ENCODE peak calls at places on chromosome 13, in six cellular contexts. F is K562, B is WTC11, O is A549, H is HepG2, W is endothelial cell of umbilical vein. X is an unnamed sample.

GRCh38 chr13:114099918-114100445 is 32.4 kb downstream of the RASA3 start:
- DNase-seq in O (peak), H (peak), F (no peak), B (peak), W (no peak), X (peak)

GRCh38 chr13:22229916-22230315 is 559.0 kb downstream of the FGF9 start:
- DNase-seq in O (no peak), W (no peak), B (no peak), H (no peak), F (no peak), X (no peak)

GRCh38 chr13:23618341-23618740 is 48.1 kb downstream of the TNFRSF19 start:
- DNase-seq in B (no peak), F (no peak), O (peak), H (no peak), W (peak), X (no peak)

GRCh38 chr13:100550433-100550832 is 38.2 kb downstream of the GGACT start:
- DNase-seq in B (no peak), W (no peak), F (no peak), O (no peak), H (no peak), X (peak)

GRCh38 chr13:38755792-38756191 is 68.9 kb downstream of the FREM2 start:
- DNase-seq in O (no peak), F (no peak), W (no peak), H (no peak), B (no peak), X (no peak)

GRCh38 chr13:49908637-49909036 is 27.5 kb downstream of the SPRYD7 start:
- DNase-seq in O (no peak), F (no peak), W (no peak), H (no peak), B (peak), X (no peak)

GRCh38 chr13:20109037-20109436 is 51.8 kb downstream of the GJA3 start:
- DNase-seq in F (no peak), O (no peak), W (no peak), H (no peak), B (no peak), X (no peak)

GRCh38 chr13:90768116-90768515 is 579.4 kb upstream of the MIR17HG start:
- DNase-seq in F (no peak), O (no peak), H (no peak), B (no peak), W (no peak), X (no peak)

GRCh38 chr13:44906758-44907157 is 82.5 kb downstream of the NUFIP1 start:
- DNase-seq in O (no peak), H (no peak), B (no peak), W (no peak), F (no peak), X (no peak)

GRCh38 chr13:106565127-106565775 is 2.7 kb downstream of the ARGLU1 start:
- DNase-seq in O (no peak), B (no peak), W (no peak), H (no peak), F (no peak), X (no peak)

GRCh38 chr13:34114581-34114980 is 296.6 kb downstream of the RFC3 start:
- DNase-seq in B (no peak), W (no peak), O (no peak), F (no peak), H (no peak), X (no peak)

GRCh38 chr13:85729296-85729695 is 69.9 kb downstream of the SLITRK6 start:
- DNase-seq in H (no peak), B (no peak), F (no peak), O (no peak), W (no peak), X (no peak)

GRCh38 chr13:102452831-102453230 is 51.0 kb upstream of the FGF14 start:
- DNase-seq in H (no peak), W (no peak), O (no peak), F (no peak), B (no peak), X (no peak)

GRCh38 chr13:52156724-52157251 is 2.6 kb downstream of the NEK3 start:
- DNase-seq in H (no peak), F (no peak), W (peak), O (no peak), B (no peak), X (no peak)

GRCh38 chr13:51922771-51923480 is 61.2 kb downstream of the CCDC70 start:
- DNase-seq in B (no peak), H (no peak), W (no peak), O (no peak), F (no peak), X (no peak)

GRCh38 chr13:41934120-41934519 is 26.8 kb downstream of the VWA8 start:
- DNase-seq in W (no peak), F (no peak), B (no peak), H (no peak), O (no peak), X (no peak)

GRCh38 chr13:98033277-98034247 is 80.1 kb downstream of the IPO5 start:
- DNase-seq in B (peak), O (peak), F (no peak), W (peak), H (peak), X (no peak)

GRCh38 chr13:43057653-43058317 is 34.4 kb downstream of the DNAJC15 start:
- DNase-seq in O (no peak), H (peak), F (no peak), W (peak), B (peak), X (no peak)

GRCh38 chr13:113084943-113085540 is 20.5 kb upstream of the F7 start:
- DNase-seq in B (no peak), O (no peak), H (no peak), F (no peak), W (no peak), X (no peak)

GRCh38 chr13:25872871-25873607 is 178.8 kb downstream of the SHISA2 start:
- DNase-seq in B (no peak), F (no peak), O (no peak), W (no peak), H (no peak), X (no peak)

GRCh38 chr13:44879452-44880058 is 109.7 kb downstream of the NUFIP1 start:
- DNase-seq in W (peak), F (no peak), H (no peak), O (no peak), B (no peak), X (no peak)

GRCh38 chr13:44244288-44244687 is 129.3 kb upstream of the SERP2 start:
- DNase-seq in W (no peak), F (peak), H (no peak), B (no peak), O (no peak), X (no peak)

GRCh38 chr13:40777166-40777956 is 6.4 kb upstream of the MRPS31 start:
- DNase-seq in O (peak), W (peak), B (peak), H (peak), F (peak), X (no peak)

GRCh38 chr13:33351324-33351723 is 65.8 kb upstream of the STARD13 start:
- DNase-seq in H (no peak), B (no peak), W (peak), F (no peak), O (no peak), X (no peak)

GRCh38 chr13:75372517-75372916 is 109.5 kb downstream of the TBC1D4 start:
- DNase-seq in H (peak), B (no peak), W (peak), F (peak), O (peak), X (no peak)

GRCh38 chr13:113510871-113511270 is 20.4 kb upstream of the DCUN1D2 start:
- DNase-seq in O (no peak), B (no peak), H (no peak), W (no peak), F (no peak), X (no peak)

GRCh38 chr13:31072041-31072440 is 89.7 kb downstream of the HSPH1 start:
- DNase-seq in B (no peak), H (no peak), F (no peak), W (no peak), O (no peak), X (no peak)

GRCh38 chr13:79593611-79594275 is 112.8 kb downstream of the NDFIP2 start:
- DNase-seq in W (no peak), B (no peak), O (no peak), F (no peak), H (no peak), X (no peak)

GRCh38 chr13:103772576-103772975 is 706.4 kb upstream of the SLC10A2 start:
- DNase-seq in O (peak), B (peak), W (no peak), F (peak), H (peak), X (no peak)

GRCh38 chr13:40504641-40505040 is 161.8 kb downstream of the FOXO1 start:
- DNase-seq in H (no peak), B (no peak), O (no peak), W (no peak), F (no peak), X (no peak)

DNA sequence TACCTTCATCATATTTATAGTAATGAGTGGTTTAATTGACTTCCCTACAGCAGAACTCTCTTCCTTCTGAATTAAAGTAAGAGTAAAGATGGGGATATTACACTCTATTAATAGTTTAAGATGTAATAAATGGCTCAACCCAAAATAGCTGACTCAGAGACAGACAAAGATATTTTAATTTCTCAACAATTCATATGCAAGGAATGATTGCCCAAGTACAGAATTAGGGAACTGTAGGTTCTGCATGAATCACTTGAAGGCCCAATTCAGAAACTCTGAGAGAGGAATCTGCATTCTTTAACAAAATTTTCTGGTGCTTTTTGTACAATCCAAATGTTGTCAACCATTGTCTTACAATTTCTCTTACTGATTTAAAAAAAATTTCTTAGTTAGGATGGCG is 42.9 kb upstream of the PCDH9 start:
- DNase-seq in F (no peak), O (no peak), H (no peak), W (no peak), B (no peak), X (no peak)
- TF ChIP-seq JUN in F (no peak), O (no peak), H (no peak), W (no peak), B (no peak), X (no peak)

GRCh38 chr13:99307247-99307646 is at the start of gene GPR183:
- DNase-seq in O (no peak), H (no peak), B (no peak), W (peak), F (no peak), X (no peak)

GRCh38 chr13:99307648-99308339 is 595 bp upstream of the GPR183 start:
- DNase-seq in O (no peak), F (no peak), B (no peak), W (peak), H (no peak), X (no peak)

GRCh38 chr13:99310382-99311031 is 3.3 kb upstream of the GPR183 start:
- DNase-seq in O (no peak), W (peak), F (no peak), H (no peak), B (no peak), X (no peak)

GRCh38 chr13:99311137-99311536 is 3.9 kb upstream of the GPR183 start:
- DNase-seq in B (no peak), H (no peak), O (no peak), W (no peak), F (peak), X (no peak)

GRCh38 chr13:99308481-99309087 is 1.4 kb upstream of the GPR183 start:
- DNase-seq in W (no peak), B (no peak), H (no peak), O (no peak), F (no peak), X (no peak)
- TF ChIP-seq JUN in W (no peak), B (no peak), H (no peak), O (no peak), F (no peak), X (no peak)

DNA sequence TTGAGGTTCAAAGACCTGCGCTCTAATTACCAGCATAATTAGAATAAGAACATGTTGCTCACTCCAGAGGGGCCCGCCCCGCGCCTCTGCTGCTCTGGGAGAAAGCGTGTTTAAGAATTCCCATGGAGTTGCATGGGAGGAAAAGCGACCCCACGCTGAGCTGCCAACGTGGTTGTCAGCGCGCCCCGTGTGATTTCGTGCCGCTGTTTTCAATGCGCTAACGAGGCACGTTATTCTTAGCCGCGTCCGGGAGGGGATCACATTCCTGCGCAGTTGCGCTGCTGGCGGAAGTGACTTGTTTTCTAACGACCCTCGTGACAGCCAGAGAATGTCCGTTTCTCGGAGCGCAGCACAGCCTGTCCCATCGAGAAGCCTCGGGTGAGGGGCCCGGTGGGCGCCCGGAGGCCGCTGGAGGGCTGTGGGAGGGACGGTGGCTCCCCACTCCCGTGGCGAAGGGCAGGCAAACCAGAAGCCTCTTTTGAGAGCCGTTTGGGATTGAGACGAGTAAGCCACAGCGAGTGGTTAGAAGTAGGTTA is 173.8 kb upstream of the SOX1 start:
- DNase-seq in H (no peak), B (peak), F (no peak), W (no peak), O (no peak), X (peak)
- TF ChIP-seq JUN in H (no peak), B (no peak), F (no peak), W (no peak), O (no peak), X (no peak)

DNA sequence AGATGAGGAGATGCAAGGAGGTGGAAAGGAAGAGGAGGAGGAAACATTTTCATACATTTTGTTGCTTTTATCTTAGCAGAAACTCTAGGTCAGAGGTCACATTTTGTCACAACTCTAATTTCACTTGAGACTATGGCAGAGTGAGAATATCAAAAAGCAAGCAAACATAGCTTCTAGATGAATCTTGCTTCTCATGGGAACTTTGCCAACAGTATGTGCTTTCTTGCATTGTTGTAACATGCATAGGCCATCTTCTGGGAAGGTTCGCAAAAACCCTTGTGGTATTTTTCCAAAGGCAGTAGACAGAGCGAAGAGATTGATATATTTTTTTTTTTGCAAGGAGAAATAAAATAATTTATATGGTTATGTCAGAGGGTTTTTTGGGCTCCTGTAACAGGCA is 291.3 kb downstream of the MTUS2 start:
- DNase-seq in O (no peak), H (no peak), W (no peak), B (no peak), F (no peak), X (no peak)
- TF ChIP-seq JUN in O (no peak), H (no peak), W (no peak), B (no peak), F (no peak), X (no peak)

DNA sequence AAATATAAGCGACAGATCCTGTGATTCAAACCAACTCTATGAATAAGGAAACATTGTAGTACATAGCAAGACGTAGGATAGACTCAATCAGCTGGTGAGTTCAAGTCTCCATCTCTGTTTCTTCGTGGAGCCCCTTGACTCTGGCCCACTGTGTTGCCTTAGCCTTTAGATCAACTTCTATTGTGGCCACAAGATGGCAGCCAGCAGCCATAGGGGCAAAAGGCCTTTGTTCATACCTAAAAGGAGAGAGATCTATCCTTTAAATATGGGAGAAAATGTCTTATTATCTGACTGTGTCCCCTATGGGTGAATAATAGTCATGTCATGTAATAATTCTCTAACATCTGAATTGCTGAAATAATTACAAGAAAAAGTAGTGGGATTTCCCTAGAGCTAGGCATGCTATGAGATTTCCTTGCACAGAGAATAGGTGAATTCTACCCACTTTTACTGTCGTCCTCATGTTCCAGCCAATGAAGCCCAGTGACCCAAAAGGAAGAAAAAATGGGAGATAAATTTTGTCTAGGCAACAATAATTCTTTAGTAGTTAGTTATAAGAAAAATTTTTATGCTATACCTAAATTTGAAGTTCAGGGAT is 129.4 kb downstream of the PCDH20 start:
- DNase-seq in H (peak), F (peak), O (no peak), W (no peak), B (peak), X (peak)
- TF ChIP-seq JUN in H (no peak), F (no peak), O (no peak), W (no peak), B (no peak), X (no peak)

DNA sequence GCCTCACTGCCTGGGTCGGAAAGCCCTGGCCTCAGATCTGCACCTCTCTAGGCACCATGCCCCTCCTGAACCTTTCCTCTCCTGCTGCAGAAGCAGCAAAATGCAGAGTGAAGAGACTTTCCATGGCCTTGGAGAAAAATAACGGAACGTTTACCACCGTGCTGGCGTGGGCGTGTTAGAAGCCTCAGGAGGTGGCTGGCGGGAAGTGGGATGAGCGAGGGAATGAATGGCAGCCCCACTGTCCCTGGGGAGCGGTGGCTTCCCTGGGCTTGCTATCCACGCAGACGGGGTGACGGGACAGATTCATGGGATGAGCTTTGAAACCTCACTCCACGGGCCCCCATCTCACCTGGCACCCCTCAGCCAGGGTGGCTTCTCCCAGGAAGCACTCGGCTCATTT is 4.3 kb downstream of the TEX29 start:
- DNase-seq in F (no peak), O (no peak), H (no peak), B (no peak), W (no peak), X (no peak)
- TF ChIP-seq JUN in F (no peak), O (no peak), H (no peak), B (no peak), W (no peak), X (no peak)

GRCh38 chr13:95480131-95480545 is 72.4 kb upstream of the CLDN10 start:
- DNase-seq in H (no peak), F (no peak), O (no peak), B (no peak), W (peak), X (no peak)

GRCh38 chr13:95479706-95480105 is 72.8 kb upstream of the CLDN10 start:
- DNase-seq in W (no peak), H (no peak), F (no peak), O (no peak), B (no peak), X (no peak)

GRCh38 chr13:95485045-95485517 is 67.4 kb upstream of the CLDN10 start:
- DNase-seq in B (no peak), F (peak), O (no peak), W (peak), H (peak), X (no peak)

GRCh38 chr13:95484052-95484451 is 68.5 kb upstream of the CLDN10 start:
- DNase-seq in B (no peak), O (no peak), W (no peak), H (no peak), F (no peak), X (no peak)

DNA sequence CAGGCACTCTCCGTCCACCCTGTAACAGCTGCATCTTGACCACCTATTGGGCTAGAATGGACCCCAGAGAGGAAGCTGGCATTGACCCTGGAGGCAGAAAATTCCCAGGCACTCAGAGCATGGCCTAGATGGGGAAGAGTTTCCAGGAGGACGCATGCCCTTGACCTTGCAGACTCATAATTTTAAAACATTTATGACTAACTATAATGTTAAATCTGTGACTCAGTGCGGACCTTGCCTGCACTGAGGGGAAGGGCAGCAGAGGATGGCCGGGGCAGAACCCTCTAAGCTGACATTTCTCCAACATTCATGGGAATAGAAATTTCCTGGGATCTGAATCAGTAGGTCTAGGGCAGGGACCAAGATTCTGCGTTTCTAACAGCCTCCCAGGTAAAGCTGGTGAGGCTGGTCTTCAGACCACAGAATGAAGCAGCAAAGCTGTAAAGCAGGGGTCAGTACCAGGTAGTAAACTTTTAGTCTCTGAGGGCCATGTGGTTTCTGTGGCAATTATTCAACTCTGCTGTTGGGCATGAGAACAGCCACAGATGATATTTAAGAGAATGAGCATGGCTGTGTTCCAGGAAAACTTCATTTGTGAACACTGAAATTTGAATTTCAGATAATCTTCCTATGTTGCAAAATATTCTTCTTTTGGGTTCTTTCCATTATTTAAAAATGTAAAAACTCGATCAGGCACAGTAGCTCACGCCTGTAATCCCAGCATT is 71.3 kb upstream of the CLDN10 start:
- DNase-seq in F (no peak), W (peak), H (no peak), O (no peak), B (no peak), X (no peak)
- TF ChIP-seq JUN in F (no peak), W (no peak), H (no peak), O (no peak), B (no peak), X (no peak)

X was measured in H1.